ENCODE peak calls at places on chromosomes 6 and 20, in four cellular contexts. P, H, F and A are unnamed samples.

GRCh38 chr6:152749336-152749735 is 1.3 kb upstream of the VIP start:
- DNase-seq in P (no peak), H (no peak), F (no peak), A (no peak)

GRCh38 chr20:63659370-63659769 is 1.3 kb downstream of the RTEL1 start:
- DNase-seq in P (no peak), H (no peak), F (no peak), A (no peak)

GRCh38 chr20:25273541-25274358 is 25.9 kb downstream of the PYGB start:
- DNase-seq in P (no peak), H (no peak), F (no peak), A (no peak)

GRCh38 chr6:44003345-44004061 is 123.7 kb downstream of the MRPL14 start:
- DNase-seq in P (no peak), H (no peak), F (no peak), A (no peak)

GRCh38 chr6:138776659-138777058 is 3.1 kb downstream of the CCDC28A start:
- DNase-seq in P (no peak), H (no peak), F (no peak), A (no peak)

GRCh38 chr6:583639-584038 is 73.3 kb downstream of the HUS1B start:
- DNase-seq in P (no peak), H (no peak), F (no peak), A (no peak)

GRCh38 chr6:157693867-157694266 is 129.2 kb upstream of the SNX9 start:
- DNase-seq in P (no peak), H (no peak), F (no peak), A (no peak)

GRCh38 chr20:32485126-32485769 is 99.9 kb downstream of the NOL4L start:
- DNase-seq in P (peak), H (peak), F (peak), A (peak)

GRCh38 chr20:37859406-37860171 is 43.3 kb upstream of the VSTM2L start:
- DNase-seq in P (no peak), H (no peak), F (no peak), A (no peak)

GRCh38 chr6:3301506-3301905 is 42.8 kb downstream of the PSMG4 start:
- DNase-seq in P (no peak), H (no peak), F (no peak), A (no peak)

GRCh38 chr6:129454482-129454881 is 255.5 kb downstream of the ARHGAP18 start:
- DNase-seq in P (no peak), H (no peak), F (no peak), A (no peak)

GRCh38 chr6:119742188-119742803 is 392.7 kb upstream of the MAN1A1 start:
- DNase-seq in P (peak), H (peak), F (peak), A (no peak)

GRCh38 chr6:98486052-98486451 is 348.3 kb upstream of the POU3F2 start:
- DNase-seq in P (no peak), H (no peak), F (no peak), A (no peak)

GRCh38 chr6:141421378-141421777 is 711.3 kb upstream of the GJE1 start:
- DNase-seq in P (no peak), H (peak), F (peak), A (peak)

GRCh38 chr6:111173946-111174345 is 86.6 kb downstream of the SLC16A10 start:
- DNase-seq in P (no peak), H (no peak), F (peak), A (no peak)

GRCh38 chr20:5013682-5014447 is 12.6 kb upstream of the SLC23A2 start:
- DNase-seq in P (no peak), H (no peak), F (no peak), A (no peak)

GRCh38 chr20:39795401-39796272 is 833.5 kb downstream of the DHX35 start:
- DNase-seq in P (no peak), H (peak), F (no peak), A (no peak)

GRCh38 chr6:157760589-157761330 is 62.3 kb upstream of the SNX9 start:
- DNase-seq in P (no peak), H (peak), F (peak), A (peak)

GRCh38 chr6:115796829-115797228 is 263.9 kb downstream of the FRK start:
- DNase-seq in P (no peak), H (no peak), F (no peak), A (no peak)

GRCh38 chr6:33207569-33208088 is 671 bp upstream of the RING1 start:
- DNase-seq in P (peak), H (peak), F (no peak), A (peak)

GRCh38 chr20:53866787-53867740 is 203.3 kb downstream of the BCAS1 start:
- DNase-seq in P (no peak), H (no peak), F (no peak), A (peak)

GRCh38 chr20:32789896-32790750 is 27.9 kb downstream of the DNMT3B start:
- DNase-seq in P (peak), H (peak), F (peak), A (peak)

GRCh38 chr6:137873273-137873762 is 6.3 kb downstream of the TNFAIP3 start:
- DNase-seq in P (peak), H (peak), F (no peak), A (peak)

GRCh38 chr20:47741669-47742345 is 43.5 kb downstream of the SULF2 start:
- DNase-seq in P (no peak), H (no peak), F (no peak), A (no peak)

GRCh38 chr6:35048631-35049083 is 92.5 kb downstream of the TCP11 start:
- DNase-seq in P (no peak), H (peak), F (no peak), A (no peak)

GRCh38 chr20:17533396-17533795 is 2.2 kb upstream of the BFSP1 start:
- DNase-seq in P (no peak), H (peak), F (peak), A (peak)